ENCODE peak calls at places on chromosomes 16 and 17, in eight cellular contexts. S is colonic mucosa, M is gastrocnemius medialis, A is pancreas, Q is endodermal cell, B is adipocyte, W is A673, L is suprapubic skin. T is an unnamed sample. For H3K4me1, H3K36me3 and H3K27me3, the result is how much of the 10 kb centered on the place peaks cover.

GRCh38 chr16:3580271-3580670 is 3.1 kb upstream of the NLRC3 start:
- DNase-seq in S (no peak), M (no peak), A (no peak), Q (no peak), B (no peak), W (no peak), L (no peak), T (no peak)

GRCh38 chr16:80666378-80667257 is 125.8 kb downstream of the DYNLRB2 start:
- DNase-seq in S (no peak), M (no peak), A (no peak), Q (peak), B (no peak), W (no peak), L (no peak), T (no peak)

GRCh38 chr17:21400816-21401593 is 24.8 kb downstream of the KCNJ12 start:
- DNase-seq in S (no peak), M (no peak), A (no peak), Q (peak), B (no peak), W (no peak), L (no peak), T (no peak)

GRCh38 chr17:50163846-50164696 is 1.7 kb upstream of the SGCA start:
- DNase-seq in S (no peak), M (peak), A (no peak), Q (no peak), B (no peak), W (no peak), L (no peak), T (peak)

GRCh38 chr17:75869282-75870141 is 8.9 kb downstream of the TRIM47 start:
- DNase-seq in S (peak), M (peak), A (no peak), Q (peak), B (peak), W (no peak), L (no peak), T (no peak)

GRCh38 chr17:76714822-76715461 is 4.2 kb upstream of the MXRA7 start:
- DNase-seq in S (peak), M (peak), A (peak), Q (peak), B (peak), W (peak), L (peak), T (no peak)

GRCh38 chr16:695355-696089 is 5.3 kb upstream of the WDR24 start:
- DNase-seq in S (peak), M (no peak), A (peak), Q (peak), B (no peak), W (peak), L (no peak), T (no peak)

GRCh38 chr17:5861849-5862248 is 208.3 kb upstream of the WSCD1 start:
- DNase-seq in S (no peak), M (no peak), A (no peak), Q (no peak), B (no peak), W (no peak), L (no peak), T (no peak)

GRCh38 chr17:7238418-7239090 is 703 bp downstream of the PHF23 start:
- DNase-seq in S (no peak), M (peak), A (peak), Q (peak), B (peak), W (no peak), L (no peak), T (peak)

GRCh38 chr17:66580178-66580577 is 254.7 kb upstream of the CACNG5 start:
- DNase-seq in S (peak), M (no peak), A (peak), Q (peak), B (peak), W (no peak), L (peak), T (peak)

GRCh38 chr16:53055603-53056527 is 1.1 kb downstream of the CHD9 start:
- DNase-seq in S (peak), M (peak), A (peak), Q (peak), B (peak), W (peak), L (no peak), T (peak)

GRCh38 chr16:76277099-76278030 is at the start of gene CNTNAP4:
- DNase-seq in S (no peak), M (no peak), A (no peak), Q (peak), B (peak), W (peak), L (no peak), T (no peak)

GRCh38 chr17:7466644-7467341 is 12.6 kb downstream of the ZBTB4 start:
- DNase-seq in S (peak), M (peak), A (peak), Q (no peak), B (no peak), W (no peak), L (no peak), T (peak)

GRCh38 chr16:30041841-30042240 is 10.8 kb upstream of the TLCD3B start:
- DNase-seq in S (no peak), M (no peak), A (no peak), Q (no peak), B (peak), W (peak), L (no peak), T (no peak)

GRCh38 chr17:39306509-39307212 is 80.9 kb upstream of the STAC2 start:
- DNase-seq in S (no peak), M (no peak), A (no peak), Q (no peak), B (peak), W (peak), L (no peak), T (no peak)

GRCh38 chr16:4016648-4017047 is 99.6 kb downstream of the ADCY9 start:
- DNase-seq in S (no peak), M (no peak), A (no peak), Q (no peak), B (peak), W (no peak), L (no peak), T (no peak)

GRCh38 chr17:72266099-72266852 is 145.5 kb downstream of the SOX9 start:
- DNase-seq in S (no peak), M (no peak), A (no peak), Q (peak), B (no peak), W (no peak), L (no peak), T (no peak)

DNA sequence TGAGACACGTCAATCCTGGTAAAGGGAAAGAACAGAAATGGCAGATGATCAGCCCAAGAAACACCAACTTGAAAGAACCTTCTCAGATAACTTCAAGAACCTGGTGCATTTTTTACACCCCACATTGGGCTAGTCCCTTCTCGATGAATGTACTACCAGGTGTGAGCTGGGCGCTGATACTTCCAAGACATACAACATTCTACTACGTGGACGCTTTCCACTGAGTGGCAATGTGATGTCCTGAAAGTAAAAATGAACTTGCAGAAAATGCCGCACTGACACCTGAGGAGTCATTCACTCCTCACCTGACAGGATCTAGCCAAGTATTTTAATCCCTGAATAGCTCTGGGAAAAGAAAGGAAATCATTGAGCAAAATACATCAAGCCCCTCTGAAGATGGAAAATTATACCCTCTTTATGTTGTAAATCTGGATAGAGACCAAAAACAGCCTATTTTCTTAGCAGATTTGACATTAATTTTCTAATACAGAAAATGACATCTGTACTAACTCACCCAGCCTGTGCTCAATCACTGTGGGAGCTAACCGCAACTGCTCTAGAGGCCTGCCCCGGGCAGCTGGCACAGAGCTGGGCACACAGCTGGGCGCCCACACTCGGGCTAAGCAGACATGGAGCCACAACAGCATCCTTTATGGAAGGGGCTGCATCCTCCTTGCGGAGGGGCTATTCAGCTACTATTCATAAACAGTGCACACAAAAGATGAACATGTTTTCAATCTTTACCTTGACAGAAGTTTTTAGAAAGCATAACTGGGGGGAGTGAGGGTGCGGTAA is 16.2 kb downstream of the SNN start:
- DNase-seq in S (no peak), M (no peak), A (no peak), Q (no peak), B (no peak), W (no peak), L (peak), T (no peak)
- H3K4me1 ChIP-seq in S (under half), M (half or more), A (under half), Q (under half), B (under half), W (under half), L (under half), T (under half)

DNA sequence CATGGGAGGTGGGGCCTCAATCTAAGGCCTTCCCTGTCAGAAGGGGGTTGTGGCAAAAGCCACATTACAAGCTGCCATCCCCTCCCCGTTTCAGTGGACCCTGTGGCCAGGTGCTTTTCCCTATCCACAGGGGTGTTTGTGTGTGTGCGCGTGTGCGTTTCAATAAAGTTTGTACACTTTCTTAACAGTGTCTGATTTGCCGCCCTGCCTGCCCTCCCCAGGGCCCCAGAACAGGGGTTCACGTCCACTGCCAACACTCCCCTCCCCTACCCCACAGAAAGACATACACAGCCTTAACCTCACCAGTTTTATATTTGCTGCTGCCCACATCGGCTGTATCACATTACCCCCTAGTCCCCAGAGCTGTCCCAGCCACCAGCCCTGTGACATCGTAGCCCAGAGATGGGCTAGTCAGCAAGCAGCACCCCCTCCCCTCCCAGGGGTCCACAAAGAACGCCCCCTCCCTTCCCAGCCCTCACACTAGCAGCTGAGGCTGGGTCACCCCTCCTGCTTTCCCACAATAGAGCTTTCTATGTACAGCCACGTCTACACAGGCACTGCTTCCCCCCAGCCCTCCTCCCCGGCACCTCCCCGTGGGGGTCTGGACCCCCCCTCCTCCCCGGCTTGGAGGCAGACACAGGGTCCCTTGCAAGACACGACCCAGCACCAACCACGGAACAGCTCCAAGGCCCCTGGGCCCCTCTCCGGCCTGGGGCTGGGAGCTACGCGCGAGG is 8.0 kb downstream of the GRN start:
- DNase-seq in S (no peak), M (no peak), A (no peak), Q (no peak), B (no peak), W (no peak), L (peak), T (no peak)
- H3K36me3 ChIP-seq in S (under half), M (under half), A (under half), Q (under half), B (under half), W (under half), L (under half), T (under half)

GRCh38 chr17:79370594-79370993 is 240.3 kb downstream of the RBFOX3 start:
- DNase-seq in S (no peak), M (no peak), A (no peak), Q (no peak), B (no peak), W (no peak), L (no peak), T (no peak)
- H3K27me3 ChIP-seq in S (under half), M (under half), A (under half), Q (under half), B (under half), W (half or more), L (half or more), T (under half)

GRCh38 chr17:1182831-1183578 is 3.2 kb upstream of the ABR start:
- DNase-seq in S (no peak), M (no peak), A (no peak), Q (no peak), B (no peak), W (no peak), L (no peak), T (no peak)
- H3K4me1 ChIP-seq in S (under half), M (under half), A (under half), Q (under half), B (under half), W (under half), L (half or more), T (under half)

GRCh38 chr17:59238904-59239303 is 18.6 kb downstream of the GDPD1 start:
- DNase-seq in S (no peak), M (no peak), A (no peak), Q (no peak), B (no peak), W (no peak), L (no peak), T (no peak)
- H3K36me3 ChIP-seq in S (under half), M (under half), A (under half), Q (under half), B (under half), W (under half), L (under half), T (under half)

DNA sequence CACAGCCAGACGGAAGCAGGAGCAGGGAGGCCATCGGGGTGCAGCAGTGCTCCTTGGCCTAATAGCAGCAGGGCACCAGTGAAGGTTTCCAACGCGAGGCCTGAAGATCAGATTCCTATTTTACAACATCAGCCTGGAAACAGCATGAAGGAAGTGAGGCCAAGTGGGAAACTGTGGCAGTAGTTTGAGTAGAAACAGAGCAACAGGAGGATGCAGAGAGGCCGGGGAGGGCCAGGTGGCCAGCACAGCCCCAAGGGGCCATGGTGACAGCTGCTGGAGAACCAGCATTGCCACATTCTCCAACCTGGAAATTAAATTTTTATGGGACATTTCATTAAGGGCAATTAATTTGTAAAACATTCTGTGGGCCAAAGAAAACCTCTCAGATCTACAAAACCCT is 3.4 kb upstream of the ANKRD11 start:
- DNase-seq in S (no peak), M (no peak), A (no peak), Q (no peak), B (no peak), W (no peak), L (no peak), T (no peak)
- H3K27me3 ChIP-seq in S (under half), M (under half), A (under half), Q (under half), B (under half), W (under half), L (under half), T (under half)